ENCODE peak calls at places on chromosomes 7 and 10, in seven cellular contexts. K is endothelial cell of umbilical vein, F is gastrocnemius medialis, I is uterus, D is body of pancreas, V is upper lobe of left lung, N is adrenal gland. U is an unnamed sample.
A peak's percentile ranks its signal among the peaks of the same experiment; 100 is the strongest.

GRCh38 chr10:43073191-43073590 is 3.7 kb upstream of the RET start:
- DNase-seq in K (no peak), N (no peak), V (no peak), D (no peak), I (no peak), F (no peak), U (no peak)

GRCh38 chr10:70441877-70442205 is 360 bp upstream of the NODAL start:
- DNase-seq in N (no peak), F (no peak), K (no peak), I (no peak), V (no peak), D (no peak), U (no peak)

GRCh38 chr7:4751398-4751947 is 23.9 kb upstream of the AP5Z1 start:
- DNase-seq in F (no peak), K (no peak), D (peak; percentile 68), I (no peak), V (no peak), N (no peak), U (no peak)

GRCh38 chr10:75269605-75270004 is 33.8 kb upstream of the COMTD1 start:
- DNase-seq in F (no peak), V (no peak), I (no peak), D (no peak), K (no peak), N (no peak), U (no peak)

GRCh38 chr7:134646425-134647305 is at the start of gene BPGM:
- DNase-seq in N (peak; percentile 98), V (peak; percentile 98), I (peak; percentile 98), D (peak; percentile 98), K (peak; percentile 100), F (peak; percentile 99), U (peak; percentile 84)

GRCh38 chr10:8052344-8052969 is 2.0 kb upstream of the GATA3 start:
- DNase-seq in N (no peak), F (no peak), V (no peak), D (no peak), K (peak; percentile 67), I (no peak), U (no peak)

GRCh38 chr10:127196227-127196954 is at the start of gene INSYN2A:
- DNase-seq in I (peak; percentile 42), N (peak; percentile 26), F (no peak), V (no peak), D (peak; percentile 17), K (peak; percentile 37), U (peak; percentile 55)

GRCh38 chr7:117871778-117872538 is 1.3 kb downstream of the CTTNBP2 start:
- DNase-seq in F (no peak), N (no peak), D (peak; percentile 28), I (peak; percentile 65), K (no peak), V (no peak), U (no peak)

GRCh38 chr10:78846770-78847169 is 222.0 kb upstream of the ZMIZ1 start:
- DNase-seq in V (no peak), K (no peak), N (no peak), F (peak; percentile 40), I (no peak), D (no peak), U (no peak)

DNA sequence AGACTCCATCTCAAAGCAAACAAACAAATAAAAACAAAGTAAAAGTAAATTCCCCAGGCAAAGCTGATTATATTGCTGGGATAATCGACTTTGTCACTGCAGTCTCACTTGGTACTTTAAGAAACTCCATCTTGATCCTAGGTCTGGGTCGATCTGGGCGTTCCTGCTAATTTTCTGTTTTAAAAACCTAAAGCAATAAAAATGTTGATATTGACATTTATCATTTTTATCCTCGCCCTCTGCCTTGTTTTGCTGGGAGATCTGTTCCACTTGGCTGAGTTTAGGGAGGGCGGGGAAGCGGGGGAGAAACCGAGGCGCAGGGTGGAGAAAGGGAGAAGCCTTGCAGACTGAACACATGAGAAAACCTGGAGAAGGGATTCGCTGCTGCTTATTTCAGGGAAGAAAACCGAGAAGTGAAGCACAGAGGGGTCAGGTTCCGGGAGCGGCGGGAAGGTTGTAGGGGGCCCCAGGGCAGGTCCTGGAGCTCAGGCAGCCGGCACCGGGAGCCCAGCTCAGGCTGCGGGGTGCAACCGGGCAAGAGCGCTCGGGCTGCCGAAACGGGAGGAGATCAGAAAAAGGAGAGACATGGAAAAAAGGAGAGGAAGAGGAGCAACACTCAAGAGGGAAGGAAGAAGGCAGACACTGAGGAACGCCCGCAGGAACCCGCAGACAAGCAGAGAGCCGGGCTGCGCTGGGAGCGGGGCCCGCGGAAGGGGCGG is 27.4 kb upstream of the KMT2C start:
- DNase-seq in N (no peak), V (no peak), F (no peak), K (no peak), D (no peak), I (peak; percentile 67), U (peak; percentile 40)
- TF ChIP-seq POLR2A in N (peak; percentile 81), V (peak; percentile 65), F (peak; percentile 12), K (no peak), D (peak; percentile 47), I (peak; percentile 18), U (peak; percentile 88)

DNA sequence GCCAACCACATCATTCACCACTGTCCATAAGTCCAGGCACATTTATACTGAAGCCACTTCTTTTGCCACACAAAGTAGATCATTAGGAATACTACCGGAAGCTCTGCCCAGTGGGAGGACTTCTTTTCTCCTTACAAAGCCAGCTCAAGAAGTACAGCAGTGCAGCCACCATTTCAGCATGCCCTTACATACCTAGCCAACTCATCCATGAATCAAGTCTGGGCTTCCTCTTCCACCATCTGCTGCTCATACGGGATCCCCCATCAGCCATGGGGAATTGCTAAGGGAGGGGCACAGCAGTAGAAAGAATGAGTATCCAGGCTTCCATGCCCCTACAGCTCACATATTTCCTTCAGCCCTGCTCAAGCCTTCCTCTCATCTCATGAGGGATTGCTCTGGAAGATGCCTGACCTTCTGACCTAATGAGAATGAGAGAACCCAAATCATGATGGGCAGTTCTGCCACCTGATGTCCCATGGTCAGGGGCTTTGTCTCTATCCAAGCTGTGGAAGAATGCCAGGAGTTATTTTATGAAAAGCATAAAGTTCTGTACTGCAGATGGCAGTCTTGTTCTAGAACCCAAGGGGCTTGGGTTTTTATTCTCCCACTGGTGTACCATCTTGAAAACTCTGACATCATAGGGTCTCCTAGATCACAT is 39.5 kb downstream of the ACSM6 start:
- DNase-seq in N (no peak), F (no peak), K (no peak), I (no peak), D (no peak), V (no peak), U (no peak)
- TF ChIP-seq POLR2A in N (no peak), F (no peak), K (no peak), I (no peak), D (no peak), V (no peak), U (no peak)

GRCh38 chr7:155297517-155298287 is at the start of gene INSIG1:
- DNase-seq in K (peak; percentile 92), D (peak; percentile 96), N (peak; percentile 93), I (peak; percentile 93), V (peak; percentile 94), F (peak; percentile 90), U (peak; percentile 89)
- TF ChIP-seq POLR2A in K (peak; percentile 92), D (peak; percentile 99), N (peak; percentile 96), I (peak; percentile 94), V (peak; percentile 83), F (peak; percentile 99), U (peak; percentile 82)

GRCh38 chr10:110511734-110512449 is 14.2 kb downstream of the DUSP5 start:
- DNase-seq in I (no peak), D (no peak), F (no peak), N (no peak), K (peak; percentile 85), V (no peak), U (no peak)

GRCh38 chr10:110508806-110509544 is 11.3 kb downstream of the DUSP5 start:
- DNase-seq in D (no peak), N (no peak), K (peak; percentile 55), I (no peak), F (no peak), V (no peak), U (no peak)

GRCh38 chr10:110510086-110510485 is 12.4 kb downstream of the DUSP5 start:
- DNase-seq in N (no peak), D (no peak), I (no peak), V (no peak), F (no peak), K (no peak), U (no peak)

GRCh38 chr10:110509560-110509959 is 11.9 kb downstream of the DUSP5 start:
- DNase-seq in N (no peak), K (no peak), I (no peak), V (no peak), F (no peak), D (no peak), U (no peak)

GRCh38 chr10:110510730-110511129 is 13.0 kb downstream of the DUSP5 start:
- DNase-seq in D (no peak), N (no peak), K (no peak), V (no peak), I (no peak), F (no peak), U (no peak)
- TF ChIP-seq POLR2A in D (no peak), N (no peak), K (no peak), V (no peak), I (no peak), F (no peak), U (no peak)